ENCODE peak calls at places on chromosome 2, in five cellular contexts. G, F, A, J and T are unnamed samples. For H3K9me3 and H3K36me3, the result is how much of the 10 kb centered on the place peaks cover.

GRCh38 chr2:96962567-96963203 is 23.7 kb downstream of the FAM178B start:
- DNase-seq in A (no peak), J (no peak), F (no peak), G (no peak), T (no peak)

GRCh38 chr2:218954541-218955300 is 4.7 kb upstream of the CDK5R2 start:
- DNase-seq in J (no peak), A (no peak), F (no peak), G (no peak), T (no peak)

GRCh38 chr2:128468186-128468585 is 149.5 kb upstream of the HS6ST1 start:
- DNase-seq in J (no peak), G (no peak), A (no peak), F (no peak), T (no peak)

GRCh38 chr2:237669628-237670351 is 42.4 kb downstream of the LRRFIP1 start:
- DNase-seq in G (peak), J (peak), A (no peak), F (no peak), T (no peak)

GRCh38 chr2:197356136-197356535 is 45.6 kb upstream of the ANKRD44 start:
- DNase-seq in J (no peak), G (no peak), F (peak), A (peak), T (no peak)

GRCh38 chr2:86305195-86305975 is 32.0 kb downstream of the REEP1 start:
- DNase-seq in J (no peak), A (no peak), F (no peak), G (no peak), T (no peak)

GRCh38 chr2:189363559-189363958 is 77.7 kb upstream of the WDR75 start:
- DNase-seq in J (peak), F (peak), A (peak), G (peak), T (no peak)

GRCh38 chr2:74486141-74486540 is 3.3 kb downstream of the TTC31 start:
- DNase-seq in F (no peak), J (no peak), A (no peak), G (no peak), T (peak)

GRCh38 chr2:96243843-96244242 is 22.0 kb downstream of the TMEM127 start:
- DNase-seq in G (no peak), F (no peak), A (no peak), J (no peak), T (no peak)

GRCh38 chr2:3516831-3517230 is 2.5 kb downstream of the ADI1 start:
- DNase-seq in J (no peak), F (no peak), A (no peak), G (no peak), T (no peak)
- H3K9me3 ChIP-seq in J (under half), F (under half), A (under half), G (under half), T (under half)

DNA sequence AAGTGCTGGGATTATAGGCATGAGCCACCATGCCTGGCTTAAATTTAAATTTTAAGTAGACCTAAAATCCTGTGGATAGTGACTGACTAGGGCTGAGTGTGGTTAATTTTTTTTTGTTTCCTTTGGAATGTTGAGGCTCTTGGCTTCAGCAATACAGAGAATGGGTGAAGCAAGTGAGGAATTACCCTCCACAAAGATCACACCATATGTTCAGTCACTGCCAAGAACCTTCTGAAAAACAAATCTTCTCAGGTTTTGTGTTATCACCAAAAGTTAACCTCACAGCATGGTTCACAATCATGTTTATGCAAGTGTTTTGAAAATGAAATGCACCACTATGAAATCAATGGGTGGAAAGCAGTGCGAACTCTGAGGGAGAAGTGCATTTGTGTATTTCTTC is 44.3 kb downstream of the SPATS2L start:
- DNase-seq in G (no peak), J (peak), F (no peak), A (no peak), T (no peak)
- H3K36me3 ChIP-seq in G (under half), J (under half), F (under half), A (under half), T (under half)

GRCh38 chr2:217290467-217290866 is 430.6 kb upstream of the TNP1 start:
- DNase-seq in G (no peak), F (no peak), A (no peak), J (no peak), T (no peak)

GRCh38 chr2:217289909-217290283 is 430.0 kb upstream of the TNP1 start:
- DNase-seq in F (peak), J (peak), G (peak), A (no peak), T (peak)

GRCh38 chr2:217289153-217289908 is 429.5 kb upstream of the TNP1 start:
- DNase-seq in F (no peak), J (peak), A (no peak), G (no peak), T (no peak)

GRCh38 chr2:217286833-217287232 is 427.0 kb upstream of the TNP1 start:
- DNase-seq in G (no peak), J (peak), F (no peak), A (no peak), T (no peak)

GRCh38 chr2:217288472-217289063 is 428.7 kb upstream of the TNP1 start:
- DNase-seq in G (no peak), A (no peak), F (no peak), J (no peak), T (no peak)
- TF ChIP-seq EZH2 in G (no peak), A (no peak), F (no peak), J (no peak), T (no peak)

GRCh38 chr2:41024806-41025205 is 572.9 kb upstream of the SLC8A1 start:
- DNase-seq in J (no peak), A (no peak), F (no peak), G (no peak), T (no peak)
- H3K9me3 ChIP-seq in J (under half), A (under half), F (under half), G (under half), T (under half)